ENCODE peak calls at places on chromosomes 1 and 21, in ten cellular contexts. A, D, U, Y, G, L, C, Z, M and H are unnamed samples. For H3K27me3 and H3K4me1, the result is how much of the 10 kb centered on the place peaks cover.

GRCh38 chr1:45815667-45816458 is 12.5 kb downstream of the MAST2 start:
- DNase-seq in A (no peak), D (no peak), U (no peak), Y (no peak), G (no peak), L (no peak), C (peak), Z (no peak), M (no peak), H (no peak)

GRCh38 chr1:63411081-63411480 is 43.7 kb downstream of the ALG6 start:
- DNase-seq in A (no peak), D (no peak), U (no peak), Y (no peak), G (no peak), L (no peak), C (no peak), Z (no peak), M (no peak), H (peak)

GRCh38 chr1:185058886-185059285 is 13.5 kb downstream of the RNF2 start:
- DNase-seq in A (no peak), D (no peak), U (no peak), Y (no peak), G (no peak), L (no peak), C (peak), Z (no peak), M (no peak), H (no peak)

GRCh38 chr1:47914952-47915676 is 82.1 kb downstream of the TRABD2B start:
- DNase-seq in A (no peak), D (no peak), U (no peak), Y (no peak), G (no peak), L (no peak), C (no peak), Z (no peak), M (no peak), H (no peak)

GRCh38 chr1:246947255-246947654 is 15.5 kb upstream of the AHCTF1 start:
- DNase-seq in A (peak), D (peak), U (peak), Y (no peak), G (no peak), L (no peak), C (peak), Z (peak), M (peak), H (peak)

GRCh38 chr1:64536217-64536835 is 66.4 kb downstream of the CACHD1 start:
- DNase-seq in A (no peak), D (no peak), U (no peak), Y (no peak), G (no peak), L (no peak), C (peak), Z (no peak), M (peak), H (no peak)

GRCh38 chr21:27300770-27301169 is 333.9 kb upstream of the ADAMTS5 start:
- DNase-seq in A (no peak), D (no peak), U (no peak), Y (no peak), G (no peak), L (no peak), C (no peak), Z (no peak), M (no peak), H (peak)

GRCh38 chr1:42380617-42381423 is at the start of gene RIMKLA:
- DNase-seq in A (peak), D (no peak), U (peak), Y (peak), G (peak), L (no peak), C (peak), Z (peak), M (peak), H (peak)

GRCh38 chr1:220813013-220813412 is 26.3 kb downstream of the MTARC1 start:
- DNase-seq in A (no peak), D (no peak), U (no peak), Y (no peak), G (no peak), L (no peak), C (no peak), Z (no peak), M (no peak), H (no peak)

GRCh38 chr1:29679828-29680558 is 443.7 kb downstream of the PTPRU start:
- DNase-seq in A (no peak), D (peak), U (no peak), Y (peak), G (no peak), L (peak), C (no peak), Z (no peak), M (no peak), H (no peak)

GRCh38 chr1:25689686-25690381 is 73.2 kb downstream of the MAN1C1 start:
- DNase-seq in A (no peak), D (no peak), U (no peak), Y (no peak), G (no peak), L (no peak), C (no peak), Z (no peak), M (no peak), H (no peak)

GRCh38 chr21:44484498-44485253 is 29.4 kb downstream of the LRRC3 start:
- DNase-seq in A (no peak), D (no peak), U (no peak), Y (no peak), G (no peak), L (no peak), C (no peak), Z (no peak), M (no peak), H (no peak)

GRCh38 chr1:91651243-91651642 is 150.6 kb downstream of the CDC7 start:
- DNase-seq in A (no peak), D (no peak), U (no peak), Y (no peak), G (no peak), L (no peak), C (no peak), Z (no peak), M (no peak), H (no peak)

GRCh38 chr1:94989398-94989797 is 62.5 kb upstream of the CNN3 start:
- DNase-seq in A (no peak), D (no peak), U (no peak), Y (no peak), G (no peak), L (no peak), C (no peak), Z (peak), M (peak), H (no peak)

GRCh38 chr1:245599413-245600174 is 444.8 kb downstream of the KIF26B start:
- DNase-seq in A (no peak), D (peak), U (peak), Y (peak), G (peak), L (no peak), C (no peak), Z (no peak), M (no peak), H (peak)

GRCh38 chr1:200038987-200039848 is 11.7 kb downstream of the NR5A2 start:
- DNase-seq in A (peak), D (no peak), U (peak), Y (no peak), G (no peak), L (no peak), C (peak), Z (no peak), M (peak), H (peak)

GRCh38 chr1:200039849-200040479 is 12.5 kb downstream of the NR5A2 start:
- DNase-seq in A (peak), D (no peak), U (no peak), Y (no peak), G (no peak), L (no peak), C (peak), Z (no peak), M (no peak), H (no peak)

GRCh38 chr1:200042119-200042436 is 14.6 kb downstream of the NR5A2 start:
- DNase-seq in A (no peak), D (no peak), U (no peak), Y (no peak), G (no peak), L (no peak), C (no peak), Z (no peak), M (no peak), H (no peak)

GRCh38 chr1:200041337-200042118 is 14.0 kb downstream of the NR5A2 start:
- DNase-seq in A (peak), D (no peak), U (peak), Y (no peak), G (no peak), L (no peak), C (peak), Z (no peak), M (peak), H (no peak)

GRCh38 chr1:200040516-200041138 is 13.1 kb downstream of the NR5A2 start:
- DNase-seq in A (peak), D (no peak), U (peak), Y (no peak), G (no peak), L (no peak), C (peak), Z (no peak), M (peak), H (peak)
- H3K27me3 ChIP-seq in A (under half), D (half or more), U (half or more), Y (half or more), G (half or more), L (half or more), C (half or more), Z (under half), M (under half), H (half or more)

GRCh38 chr1:8680628-8681316 is 136.7 kb downstream of the RERE start:
- DNase-seq in A (no peak), D (no peak), U (no peak), Y (no peak), G (no peak), L (no peak), C (no peak), Z (no peak), M (no peak), H (no peak)
- H3K4me3 ChIP-seq in A (peak), D (no peak), U (peak), Y (peak), G (no peak), L (peak), C (no peak), Z (no peak), M (no peak), H (no peak)

GRCh38 chr1:51791888-51792287 is 86.6 kb downstream of the NRDC start:
- DNase-seq in A (no peak), D (no peak), U (no peak), Y (no peak), G (no peak), L (no peak), C (no peak), Z (no peak), M (no peak), H (no peak)

GRCh38 chr1:51790385-51790784 is 88.1 kb downstream of the NRDC start:
- DNase-seq in A (no peak), D (no peak), U (no peak), Y (no peak), G (no peak), L (no peak), C (no peak), Z (no peak), M (no peak), H (no peak)

GRCh38 chr1:51792864-51793263 is 85.7 kb downstream of the NRDC start:
- DNase-seq in A (no peak), D (no peak), U (peak), Y (no peak), G (no peak), L (no peak), C (peak), Z (no peak), M (no peak), H (peak)

GRCh38 chr1:51794868-51795267 is 83.7 kb downstream of the NRDC start:
- DNase-seq in A (no peak), D (no peak), U (no peak), Y (no peak), G (no peak), L (no peak), C (no peak), Z (no peak), M (no peak), H (no peak)

GRCh38 chr1:51794260-51794659 is 84.3 kb downstream of the NRDC start:
- DNase-seq in A (no peak), D (no peak), U (no peak), Y (no peak), G (no peak), L (no peak), C (no peak), Z (no peak), M (peak), H (no peak)
- H3K4me1 ChIP-seq in A (under half), D (under half), U (under half), Y (under half), G (under half), L (under half), C (under half), Z (under half), M (under half), H (under half)

GRCh38 chr1:111442457-111442856 is 6.6 kb downstream of the WDR77 start:
- DNase-seq in A (no peak), D (no peak), U (no peak), Y (no peak), G (no peak), L (no peak), C (no peak), Z (no peak), M (no peak), H (no peak)

GRCh38 chr1:111441573-111442192 is 7.4 kb downstream of the WDR77 start:
- DNase-seq in A (peak), D (no peak), U (peak), Y (no peak), G (no peak), L (no peak), C (peak), Z (no peak), M (no peak), H (peak)

GRCh38 chr1:111439461-111440351 is 9.3 kb downstream of the WDR77 start:
- DNase-seq in A (no peak), D (no peak), U (no peak), Y (no peak), G (no peak), L (no peak), C (no peak), Z (no peak), M (no peak), H (no peak)

GRCh38 chr1:111436726-111437125 is 9.2 kb upstream of the OVGP1 start:
- DNase-seq in A (no peak), D (no peak), U (no peak), Y (no peak), G (no peak), L (no peak), C (no peak), Z (no peak), M (no peak), H (peak)
- H3K27me3 ChIP-seq in A (under half), D (under half), U (under half), Y (under half), G (under half), L (under half), C (under half), Z (under half), M (under half), H (under half)

DNA sequence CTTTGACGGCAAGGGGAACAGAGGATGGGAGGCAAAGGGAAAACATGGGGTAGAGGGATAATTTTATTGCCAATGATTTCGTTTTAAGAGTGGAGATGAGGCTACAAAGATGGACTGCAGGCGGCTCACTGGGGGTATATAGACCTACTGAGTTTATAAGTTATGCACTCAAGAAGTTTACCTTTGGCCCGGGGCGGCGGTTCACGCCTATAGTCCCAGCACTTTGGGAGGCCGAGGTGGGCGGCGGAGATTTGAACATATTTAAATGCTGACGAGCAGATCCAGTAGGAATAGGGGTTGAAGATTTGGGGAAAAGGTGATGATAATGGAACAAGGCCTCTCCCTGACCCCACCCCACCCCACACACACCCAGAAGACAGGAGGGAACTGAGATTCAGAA is 8.1 kb upstream of the SLAMF9 start:
- DNase-seq in A (no peak), D (no peak), U (no peak), Y (no peak), G (no peak), L (no peak), C (no peak), Z (no peak), M (no peak), H (no peak)
- H3K4me3 ChIP-seq in A (peak), D (no peak), U (no peak), Y (no peak), G (no peak), L (peak), C (no peak), Z (no peak), M (no peak), H (peak)

GRCh38 chr1:230025686-230026085 is 41.4 kb upstream of the GALNT2 start:
- DNase-seq in A (no peak), D (no peak), U (no peak), Y (no peak), G (no peak), L (no peak), C (no peak), Z (no peak), M (no peak), H (no peak)
- H3K4me1 ChIP-seq in A (under half), D (under half), U (under half), Y (under half), G (under half), L (under half), C (under half), Z (under half), M (under half), H (under half)

GRCh38 chr21:46636181-46636512 is 673 bp downstream of the PRMT2 start:
- DNase-seq in A (no peak), D (no peak), U (no peak), Y (no peak), G (no peak), L (no peak), C (no peak), Z (no peak), M (no peak), H (no peak)
- H3K27me3 ChIP-seq in A (under half), D (under half), U (under half), Y (under half), G (under half), L (under half), C (under half), Z (under half), M (under half), H (under half)

GRCh38 chr21:15896501-15896900 is 166.7 kb downstream of the USP25 start:
- DNase-seq in A (no peak), D (no peak), U (no peak), Y (no peak), G (no peak), L (no peak), C (no peak), Z (no peak), M (no peak), H (no peak)
- H3K4me3 ChIP-seq in A (no peak), D (no peak), U (no peak), Y (no peak), G (no peak), L (no peak), C (no peak), Z (no peak), M (no peak), H (no peak)

GRCh38 chr1:206568779-206569352 is 43.4 kb downstream of the EIF2D start:
- DNase-seq in A (no peak), D (no peak), U (no peak), Y (no peak), G (no peak), L (no peak), C (no peak), Z (no peak), M (no peak), H (no peak)

GRCh38 chr1:206570529-206570928 is 41.7 kb downstream of the EIF2D start:
- DNase-seq in A (no peak), D (no peak), U (no peak), Y (no peak), G (no peak), L (no peak), C (peak), Z (no peak), M (no peak), H (no peak)

GRCh38 chr1:206568256-206568655 is 44.0 kb downstream of the EIF2D start:
- DNase-seq in A (no peak), D (no peak), U (no peak), Y (no peak), G (no peak), L (no peak), C (no peak), Z (no peak), M (no peak), H (no peak)

GRCh38 chr1:206566976-206567375 is 45.3 kb downstream of the EIF2D start:
- DNase-seq in A (no peak), D (no peak), U (no peak), Y (no peak), G (no peak), L (no peak), C (no peak), Z (no peak), M (no peak), H (no peak)

GRCh38 chr1:206569548-206569947 is 42.7 kb downstream of the EIF2D start:
- DNase-seq in A (no peak), D (no peak), U (no peak), Y (no peak), G (no peak), L (no peak), C (no peak), Z (no peak), M (no peak), H (no peak)
- H3K4me1 ChIP-seq in A (under half), D (under half), U (under half), Y (under half), G (under half), L (under half), C (under half), Z (under half), M (under half), H (under half)